ENCODE peak calls at places on chromosomes 12 and 14, in four cellular contexts. One of them, this sample, is unnamed.

GRCh38 chr12:120711411-120711810 is 1.2 kb downstream of the UNC119B start:
- DNase-seq in lung: no peak
- DNase-seq in GF-D8: no peak
- DNase-seq in HCT116: no peak
- DNase-seq in this sample: no peak

GRCh38 chr14:55398679-55399078 is 13.0 kb downstream of the ATG14 start:
- DNase-seq in HCT116: peak
- DNase-seq in GF-D8: no peak
- DNase-seq in lung: no peak
- DNase-seq in this sample: peak

GRCh38 chr12:8156845-8157244 is at the start of gene ZNF705A:
- DNase-seq in lung: no peak
- DNase-seq in HCT116: no peak
- DNase-seq in GF-D8: peak
- DNase-seq in this sample: peak

GRCh38 chr14:37545174-37545573 is 49.9 kb downstream of the FOXA1 start:
- DNase-seq in GF-D8: no peak
- DNase-seq in HCT116: no peak
- DNase-seq in lung: no peak
- DNase-seq in this sample: no peak

GRCh38 chr14:55000381-55000780 is 26.5 kb downstream of the WDHD1 start:
- DNase-seq in lung: no peak
- DNase-seq in HCT116: no peak
- DNase-seq in GF-D8: peak
- DNase-seq in this sample: no peak

GRCh38 chr14:102580552-102581110 is 11.8 kb upstream of the RCOR1 start:
- DNase-seq in lung: no peak
- DNase-seq in GF-D8: no peak
- DNase-seq in HCT116: no peak
- DNase-seq in this sample: no peak

GRCh38 chr12:68587448-68587873 is 23.2 kb upstream of the RAP1B start:
- DNase-seq in lung: no peak
- DNase-seq in GF-D8: peak
- DNase-seq in HCT116: no peak
- DNase-seq in this sample: no peak

GRCh38 chr14:20841096-20841495 is 38.5 kb upstream of the RNASE1 start:
- DNase-seq in GF-D8: no peak
- DNase-seq in HCT116: no peak
- DNase-seq in lung: no peak
- DNase-seq in this sample: no peak

GRCh38 chr14:61493239-61493638 is 171.9 kb downstream of the PRKCH start:
- DNase-seq in HCT116: no peak
- DNase-seq in GF-D8: no peak
- DNase-seq in lung: no peak
- DNase-seq in this sample: peak